ENCODE peak calls at places on chromosomes 12 and 14, in eight cellular contexts. M, U, Q, G, V, I, P and D are unnamed samples.

GRCh38 chr12:100824476-100824875 is 29.9 kb downstream of the ANO4 start:
- DNase-seq in M (no peak), U (no peak), Q (no peak), G (no peak), V (no peak), I (no peak), P (no peak), D (no peak)

GRCh38 chr12:120928864-120929652 is 24.9 kb upstream of the SPPL3 start:
- DNase-seq in M (peak; percentile 65), U (peak; percentile 46), Q (no peak), G (no peak), V (no peak), I (peak; percentile 59), P (peak; percentile 41), D (no peak)

GRCh38 chr12:11727133-11727664 is 77.7 kb downstream of the ETV6 start:
- DNase-seq in M (no peak), U (no peak), Q (no peak), G (no peak), V (no peak), I (no peak), P (no peak), D (no peak)

GRCh38 chr14:65585216-65585615 is 172.7 kb downstream of the FUT8 start:
- DNase-seq in M (no peak), U (no peak), Q (no peak), G (no peak), V (no peak), I (no peak), P (no peak), D (no peak)

GRCh38 chr12:123614110-123614509 is 12.2 kb downstream of the DDX55 start:
- DNase-seq in M (no peak), U (no peak), Q (no peak), G (no peak), V (no peak), I (no peak), P (no peak), D (no peak)

GRCh38 chr12:27733052-27733656 is 22.5 kb downstream of the MRPS35 start:
- DNase-seq in M (peak; percentile 45), U (peak; percentile 29), Q (peak; percentile 18), G (no peak), V (peak; percentile 28), I (peak; percentile 30), P (no peak), D (no peak)

GRCh38 chr12:22333751-22334695 is 484 bp downstream of the ST8SIA1 start:
- DNase-seq in M (peak; percentile 11), U (peak; percentile 41), Q (no peak), G (peak; percentile 19), V (no peak), I (peak; percentile 37), P (no peak), D (no peak)

GRCh38 chr12:101794574-101794973 is 36.2 kb downstream of the GNPTAB start:
- DNase-seq in M (no peak), U (no peak), Q (no peak), G (no peak), V (no peak), I (no peak), P (no peak), D (no peak)

GRCh38 chr14:90191585-90191984 is 64.8 kb upstream of the PSMC1 start:
- DNase-seq in M (no peak), U (no peak), Q (no peak), G (no peak), V (no peak), I (no peak), P (no peak), D (no peak)

GRCh38 chr12:115049617-115050016 is 365.6 kb upstream of the TBX3 start:
- DNase-seq in M (no peak), U (no peak), Q (no peak), G (no peak), V (no peak), I (no peak), P (no peak), D (no peak)

GRCh38 chr12:92784795-92785562 is 82.2 kb downstream of the PLEKHG7 start:
- DNase-seq in M (peak; percentile 82), U (peak; percentile 78), Q (peak; percentile 46), G (no peak), V (peak; percentile 57), I (no peak), P (no peak), D (peak; percentile 17)

GRCh38 chr14:57714487-57714899 is 151.4 kb downstream of the SLC35F4 start:
- DNase-seq in M (no peak), U (peak; percentile 60), Q (no peak), G (no peak), V (no peak), I (no peak), P (no peak), D (no peak)

DNA sequence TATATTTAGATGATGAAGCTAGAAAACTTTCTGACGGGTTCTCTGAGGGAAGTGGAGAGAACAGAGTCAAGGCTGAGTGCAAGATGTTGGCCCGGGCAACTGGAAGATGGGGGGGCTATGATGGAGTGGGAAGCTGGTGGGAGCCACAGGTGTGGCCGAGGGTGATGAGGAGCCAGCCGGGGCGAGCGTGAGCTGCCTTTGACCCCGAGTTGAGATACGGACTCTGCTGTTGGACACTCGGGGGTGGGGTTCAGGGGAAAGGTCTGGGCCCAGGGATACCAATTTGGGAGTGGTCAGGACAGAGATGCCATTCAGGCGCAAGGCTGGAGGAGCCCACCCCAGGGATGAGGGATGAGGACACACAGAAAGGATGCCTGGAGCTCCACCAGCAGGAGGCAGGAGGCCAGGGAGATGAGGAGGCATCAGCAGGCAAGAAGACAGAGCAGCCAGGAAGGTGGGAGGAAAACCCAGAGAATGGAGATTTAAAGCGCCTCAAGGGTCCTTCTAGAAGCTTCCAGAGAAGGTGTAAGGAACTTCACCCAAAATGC is 9.0 kb downstream of the SCARB1 start:
- DNase-seq in M (no peak), U (no peak), Q (no peak), G (peak; percentile 52), V (no peak), I (no peak), P (no peak), D (no peak)
- TF ChIP-seq CTCF in M (no peak), U (no peak), Q (no peak), G (no peak), V (no peak), I (no peak), P (no peak), D (no peak)

DNA sequence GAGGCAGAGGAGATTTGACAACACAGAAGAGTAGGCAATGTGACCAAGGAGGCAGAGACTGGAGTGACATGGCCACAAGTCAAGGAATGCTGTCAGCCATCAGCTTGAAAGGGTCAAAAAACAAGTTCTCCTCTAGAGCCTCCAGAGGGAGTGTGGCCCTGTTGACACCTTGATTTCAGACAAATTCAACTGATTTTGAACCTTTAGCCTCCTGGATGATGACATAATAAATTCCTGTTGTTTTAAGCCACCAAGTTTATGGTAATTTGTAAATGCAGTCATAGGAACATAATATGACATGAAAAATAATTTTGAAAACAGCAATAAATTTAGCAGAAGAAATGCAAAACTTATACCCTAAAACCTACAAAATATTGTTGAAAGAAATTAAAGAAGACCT is 8.5 kb upstream of the NGDN start:
- DNase-seq in M (no peak), U (no peak), Q (no peak), G (no peak), V (no peak), I (no peak), P (no peak), D (no peak)
- TF ChIP-seq CTCF in M (no peak), U (no peak), Q (no peak), G (no peak), V (no peak), I (no peak), P (no peak), D (no peak)

GRCh38 chr12:81991868-81992267 is 232.7 kb upstream of the PPFIA2 start:
- DNase-seq in M (no peak), U (no peak), Q (no peak), G (no peak), V (no peak), I (no peak), P (no peak), D (no peak)

GRCh38 chr12:81987351-81987750 is 228.2 kb upstream of the PPFIA2 start:
- DNase-seq in M (no peak), U (no peak), Q (no peak), G (no peak), V (no peak), I (no peak), P (no peak), D (no peak)

DNA sequence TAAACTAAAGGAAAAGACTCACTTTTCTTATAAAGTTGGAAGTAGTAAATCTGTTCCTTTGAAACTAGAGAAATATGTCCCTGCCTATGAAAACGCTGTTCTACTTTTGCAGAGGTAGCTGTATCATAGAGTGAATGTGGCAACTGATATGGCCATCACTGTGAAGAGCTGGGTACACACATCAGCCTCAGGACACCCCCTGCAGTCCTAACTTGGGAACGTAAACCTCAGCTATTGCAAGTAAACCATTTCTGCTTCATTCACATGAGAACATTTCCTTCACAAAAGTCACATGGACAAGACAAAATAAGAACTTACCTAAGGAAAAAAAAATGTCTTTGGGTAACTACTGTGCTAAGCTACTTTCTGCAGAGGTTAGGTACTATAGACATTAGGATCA is 233.3 kb upstream of the PPFIA2 start:
- DNase-seq in M (peak; percentile 26), U (peak; percentile 59), Q (no peak), G (no peak), V (no peak), I (no peak), P (peak; percentile 34), D (no peak)
- TF ChIP-seq CTCF in M (peak; percentile 18), U (peak; percentile 55), Q (no peak), G (no peak), V (peak; percentile 23), I (no peak), P (no peak), D (no peak)

GRCh38 chr12:7994731-7995205 is 37.7 kb upstream of the FOXJ2 start:
- DNase-seq in M (peak; percentile 20), U (peak; percentile 15), Q (peak; percentile 86), G (no peak), V (no peak), I (no peak), P (no peak), D (no peak)

GRCh38 chr12:7985802-7986418 is 46.6 kb upstream of the FOXJ2 start:
- DNase-seq in M (no peak), U (no peak), Q (no peak), G (no peak), V (no peak), I (no peak), P (no peak), D (no peak)

GRCh38 chr12:7984900-7985299 is 47.6 kb upstream of the FOXJ2 start:
- DNase-seq in M (no peak), U (no peak), Q (no peak), G (no peak), V (no peak), I (no peak), P (no peak), D (no peak)

GRCh38 chr12:7995266-7995963 is 37.1 kb upstream of the FOXJ2 start:
- DNase-seq in M (peak; percentile 88), U (peak; percentile 84), Q (peak; percentile 79), G (peak; percentile 71), V (peak; percentile 71), I (peak; percentile 67), P (peak; percentile 73), D (peak; percentile 71)

DNA sequence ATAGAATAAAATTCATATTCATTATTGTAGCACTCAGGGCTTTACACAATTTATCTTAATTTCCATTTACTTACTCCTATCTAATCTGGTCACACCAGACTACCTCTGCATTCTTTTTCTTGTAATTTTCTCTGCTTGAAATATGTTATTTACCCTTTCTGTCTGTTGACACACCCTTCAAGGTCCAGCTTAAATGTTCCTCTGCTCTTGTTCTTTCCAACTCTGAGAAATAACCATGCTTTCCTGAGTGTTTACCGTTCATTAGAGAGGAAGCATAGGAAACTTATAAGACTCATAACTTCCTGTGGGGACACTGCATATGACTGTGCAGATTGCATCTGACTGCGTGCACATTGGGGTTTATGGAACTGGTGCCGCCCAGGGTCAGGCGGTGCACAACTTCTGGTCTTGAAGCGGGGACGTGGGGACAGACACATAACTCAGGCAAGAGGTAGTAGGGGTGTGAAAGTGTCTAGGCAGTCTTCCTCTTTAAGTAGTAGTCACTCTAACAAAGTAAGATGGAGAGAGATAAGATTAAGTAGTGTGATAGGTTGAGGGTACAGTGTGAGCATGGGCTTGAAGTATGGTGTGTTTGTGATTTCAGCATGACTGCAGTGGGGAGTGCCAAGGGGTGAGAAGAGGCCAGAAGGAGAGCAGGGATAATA is 42.6 kb upstream of the FOXJ2 start:
- DNase-seq in M (no peak), U (no peak), Q (no peak), G (no peak), V (peak; percentile 23), I (no peak), P (peak; percentile 29), D (no peak)
- TF ChIP-seq CTCF in M (no peak), U (no peak), Q (no peak), G (no peak), V (no peak), I (no peak), P (no peak), D (no peak)